ENCODE peak calls at places on chromosomes 5 and 9, in five cellular contexts. H, T, F, Q and C are unnamed samples.

GRCh38 chr5:135478938-135479337 is 26.8 kb upstream of the TIFAB start:
- DNase-seq in H (no peak), T (no peak), F (no peak), Q (no peak), C (no peak)

GRCh38 chr5:178331491-178331981 is 98.9 kb upstream of the PHYKPL start:
- DNase-seq in H (no peak), T (no peak), F (peak), Q (no peak), C (peak)

GRCh38 chr5:168831438-168831837 is 252.3 kb upstream of the PANK3 start:
- DNase-seq in H (no peak), T (no peak), F (no peak), Q (no peak), C (no peak)

GRCh38 chr9:125995006-125995405 is 247.8 kb downstream of the PBX3 start:
- DNase-seq in H (no peak), T (no peak), F (no peak), Q (no peak), C (no peak)

GRCh38 chr9:128675382-128675781 is 13.6 kb upstream of the SET start:
- DNase-seq in H (no peak), T (no peak), F (no peak), Q (no peak), C (no peak)

GRCh38 chr9:33165263-33166151 is 1.6 kb downstream of the B4GALT1 start:
- DNase-seq in H (peak), T (peak), F (peak), Q (peak), C (peak)

GRCh38 chr9:135343733-135344522 is 135.7 kb upstream of the PPP1R26 start:
- DNase-seq in H (no peak), T (peak), F (peak), Q (peak), C (peak)

GRCh38 chr5:122262107-122262506 is 49.9 kb upstream of the SNCAIP start:
- DNase-seq in H (peak), T (no peak), F (no peak), Q (peak), C (peak)

GRCh38 chr5:119524461-119524860 is 72.2 kb downstream of the HSD17B4 start:
- DNase-seq in H (no peak), T (no peak), F (no peak), Q (no peak), C (no peak)

GRCh38 chr9:109428854-109429253 is 69.3 kb downstream of the PTPN3 start:
- DNase-seq in H (no peak), T (no peak), F (peak), Q (no peak), C (no peak)

GRCh38 chr5:176614805-176615478 is 5.0 kb upstream of the GPRIN1 start:
- DNase-seq in H (peak), T (no peak), F (no peak), Q (peak), C (peak)

GRCh38 chr5:169592937-169593650 is 9.5 kb downstream of the SPDL1 start:
- DNase-seq in H (peak), T (no peak), F (no peak), Q (peak), C (peak)

GRCh38 chr5:144328505-144328904 is 157.8 kb downstream of the KCTD16 start:
- DNase-seq in H (no peak), T (no peak), F (no peak), Q (no peak), C (no peak)

GRCh38 chr9:87826331-87826730 is 56.3 kb upstream of the SPATA31E1 start:
- DNase-seq in H (no peak), T (no peak), F (no peak), Q (no peak), C (no peak)

GRCh38 chr9:132042324-132042723 is 37.3 kb downstream of the MED27 start:
- DNase-seq in H (peak), T (no peak), F (no peak), Q (peak), C (peak)

GRCh38 chr5:39256472-39256871 is 37.1 kb upstream of the FYB1 start:
- DNase-seq in H (peak), T (no peak), F (no peak), Q (peak), C (peak)

GRCh38 chr9:98368366-98369065 is 113.1 kb upstream of the TBC1D2 start:
- DNase-seq in H (no peak), T (no peak), F (no peak), Q (no peak), C (no peak)

GRCh38 chr9:116901260-116901659 is 214.2 kb downstream of the TRIM32 start:
- DNase-seq in H (peak), T (no peak), F (no peak), Q (peak), C (no peak)

GRCh38 chr5:33180900-33181299 is 259.9 kb upstream of the TARS1 start:
- DNase-seq in H (peak), T (no peak), F (peak), Q (peak), C (peak)

GRCh38 chr5:107980923-107981748 is 310.4 kb upstream of the EFNA5 start:
- DNase-seq in H (no peak), T (no peak), F (no peak), Q (no peak), C (no peak)

GRCh38 chr5:67141644-67142043 is 55.0 kb downstream of the CD180 start:
- DNase-seq in H (no peak), T (no peak), F (no peak), Q (no peak), C (no peak)

GRCh38 chr9:575139-575538 is 266.4 kb upstream of the DMRT1 start:
- DNase-seq in H (no peak), T (no peak), F (peak), Q (no peak), C (no peak)

GRCh38 chr5:176359658-176360057 is 1.9 kb downstream of the KIAA1191 start:
- DNase-seq in H (peak), T (no peak), F (no peak), Q (peak), C (no peak)

GRCh38 chr5:110398951-110399350 is 327.5 kb downstream of the TMEM232 start:
- DNase-seq in H (no peak), T (no peak), F (no peak), Q (no peak), C (no peak)

GRCh38 chr9:95131023-95131943 is 186.2 kb downstream of the FANCC start:
- DNase-seq in H (no peak), T (peak), F (peak), Q (peak), C (peak)

DNA sequence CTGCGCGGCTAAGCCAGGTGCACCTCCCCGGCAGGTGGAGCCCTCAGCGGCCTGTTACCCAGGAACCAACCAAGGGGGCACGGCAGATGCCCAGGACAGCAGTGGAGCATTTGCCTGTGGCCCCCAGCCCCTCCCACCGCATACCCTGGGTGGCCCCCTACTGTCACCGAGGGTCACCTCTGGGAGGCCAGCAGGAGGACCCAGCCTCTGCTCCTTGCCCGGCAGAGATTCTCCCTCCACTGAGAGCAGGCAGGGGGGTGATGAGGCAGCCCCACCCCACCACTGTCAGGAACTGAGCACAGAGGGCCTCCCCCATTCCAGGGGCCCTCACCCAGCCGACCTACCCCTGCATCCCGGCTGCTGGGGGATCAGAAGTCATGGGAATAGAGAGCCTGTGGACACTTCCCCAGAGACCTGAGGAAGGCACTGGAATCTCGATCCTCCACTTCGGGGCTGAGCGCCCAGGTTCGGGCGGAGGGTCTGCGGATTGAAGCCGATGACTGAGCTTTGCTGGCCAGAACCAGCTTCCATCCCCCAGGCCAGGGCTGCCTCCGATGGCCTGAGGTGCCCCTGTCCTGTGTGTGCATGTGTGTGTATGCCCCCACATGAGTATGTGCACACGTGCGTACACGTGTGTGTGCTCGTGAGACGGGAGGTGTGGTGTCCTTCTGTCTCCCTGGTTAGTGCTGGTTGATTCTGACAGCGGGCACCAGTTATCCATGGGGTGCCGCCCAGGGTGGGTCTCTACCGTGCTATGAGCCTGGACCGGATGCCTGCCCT is at the start of gene QRFP:
- DNase-seq in H (no peak), T (no peak), F (no peak), Q (no peak), C (no peak)
- TF ChIP-seq CTCF in H (peak), T (peak), F (no peak), Q (no peak), C (no peak)

DNA sequence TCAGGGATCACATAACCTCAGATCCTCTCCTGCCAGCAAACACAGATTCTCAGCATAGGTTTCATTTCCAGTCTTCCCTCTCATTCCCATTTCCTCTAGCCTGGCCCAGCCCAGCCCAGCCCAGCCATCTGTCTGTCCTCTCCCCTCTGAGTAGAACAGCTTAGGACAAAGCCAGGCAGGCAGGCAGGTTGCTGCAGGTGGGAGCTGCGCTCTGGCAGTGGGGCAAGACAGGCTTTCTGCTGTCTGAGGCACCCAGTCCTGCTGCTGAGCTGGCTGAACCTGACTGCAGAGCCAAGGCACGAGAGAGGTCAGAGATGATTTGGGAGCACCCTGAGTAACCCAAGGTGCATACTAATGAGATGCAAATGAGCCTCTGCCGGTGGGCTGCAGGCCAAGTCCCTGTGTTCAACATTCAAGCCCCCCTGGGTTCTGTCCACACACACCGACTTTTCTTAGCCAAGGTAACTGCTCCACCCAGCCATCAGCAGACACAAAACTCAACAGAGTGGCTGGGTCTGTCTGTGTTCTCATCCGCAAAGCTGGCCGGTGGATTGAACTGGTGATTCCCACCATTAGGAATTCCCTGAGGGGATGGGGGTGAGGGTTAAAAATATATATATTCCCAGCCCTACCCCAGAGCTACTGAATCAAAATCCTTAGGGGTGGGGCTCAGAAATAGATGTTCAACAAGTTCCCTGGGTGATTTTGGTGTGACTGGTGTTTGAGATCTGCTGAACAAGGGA is 9.1 kb downstream of the FAT2 start:
- DNase-seq in H (peak), T (no peak), F (no peak), Q (peak), C (peak)
- H3K27ac ChIP-seq in H (peak), T (no peak), F (no peak), Q (peak), C (peak)

GRCh38 chr9:90034071-90034470 is 429.3 kb downstream of the GADD45G start:
- DNase-seq in H (no peak), T (no peak), F (no peak), Q (no peak), C (no peak)
- TF ChIP-seq CTCF in H (no peak), T (no peak), F (no peak), Q (no peak), C (no peak)

DNA sequence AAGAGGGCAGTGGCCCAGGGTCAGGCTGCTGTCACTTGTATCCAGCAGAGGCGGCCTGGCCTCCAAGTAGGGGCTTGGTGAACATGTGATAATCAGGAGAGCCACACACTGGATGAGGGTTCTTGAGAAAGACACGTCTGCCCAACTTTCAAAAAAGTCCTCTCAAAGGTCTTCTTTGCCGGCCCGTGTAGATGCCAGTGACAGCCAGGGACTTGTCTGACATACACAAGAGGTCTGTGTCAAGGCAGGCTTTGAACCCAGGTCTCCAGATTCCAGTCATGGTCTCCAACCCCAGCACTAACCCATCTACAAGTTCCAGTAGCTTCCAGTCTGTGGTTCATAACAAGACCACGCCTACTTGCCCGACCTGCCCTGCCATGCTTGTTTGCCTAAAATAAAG is 7.9 kb upstream of the AMBP start:
- DNase-seq in H (no peak), T (no peak), F (no peak), Q (no peak), C (no peak)
- H3K27ac ChIP-seq in H (no peak), T (no peak), F (no peak), Q (no peak), C (no peak)